ENCODE peak calls at places on chromosomes 3 and 15, in four cellular contexts. F is H1, A is K562, H is GM12878. V is an unnamed sample.

GRCh38 chr15:95839367-95839782 is 491.1 kb upstream of the NR2F2 start:
- DNase-seq in F (no peak), A (no peak), H (peak; percentile 66), V (no peak)

GRCh38 chr3:132417695-132418520 is 606 bp downstream of the DNAJC13 start:
- DNase-seq in F (no peak), A (peak; percentile 77), H (peak; percentile 31), V (peak; percentile 55)

GRCh38 chr3:34919025-34919424 is 720.3 kb upstream of the ARPP21 start:
- DNase-seq in F (no peak), A (no peak), H (no peak), V (no peak)

GRCh38 chr3:12395349-12396012 is 88.8 kb upstream of the TSEN2 start:
- DNase-seq in F (no peak), A (no peak), H (peak; percentile 53), V (no peak)

GRCh38 chr3:11774296-11774877 is 72.3 kb downstream of the TAMM41 start:
- DNase-seq in F (peak; percentile 71), A (peak; percentile 66), H (no peak), V (peak; percentile 76)

GRCh38 chr3:124059580-124059979 is 67.7 kb upstream of the ROPN1 start:
- DNase-seq in F (no peak), A (no peak), H (no peak), V (no peak)

GRCh38 chr15:101313041-101313761 is 18.2 kb upstream of the SNRPA1 start:
- DNase-seq in F (no peak), A (no peak), H (no peak), V (no peak)

GRCh38 chr3:37995652-37996641 is 5.4 kb downstream of the VILL start:
- DNase-seq in F (no peak), A (no peak), H (no peak), V (no peak)

GRCh38 chr15:73323956-73324355 is 44.8 kb downstream of the HCN4 start:
- DNase-seq in F (no peak), A (no peak), H (no peak), V (no peak)

GRCh38 chr3:42701371-42702065 is 1.1 kb downstream of the HHATL start:
- DNase-seq in F (peak; percentile 92), A (peak; percentile 74), H (no peak), V (peak; percentile 58)

GRCh38 chr3:190646996-190647395 is 133.1 kb downstream of the IL1RAP start:
- DNase-seq in F (no peak), A (no peak), H (no peak), V (no peak)

GRCh38 chr15:56934269-56934668 is 15.8 kb downstream of the TCF12 start:
- DNase-seq in F (no peak), A (peak; percentile 68), H (no peak), V (no peak)

DNA sequence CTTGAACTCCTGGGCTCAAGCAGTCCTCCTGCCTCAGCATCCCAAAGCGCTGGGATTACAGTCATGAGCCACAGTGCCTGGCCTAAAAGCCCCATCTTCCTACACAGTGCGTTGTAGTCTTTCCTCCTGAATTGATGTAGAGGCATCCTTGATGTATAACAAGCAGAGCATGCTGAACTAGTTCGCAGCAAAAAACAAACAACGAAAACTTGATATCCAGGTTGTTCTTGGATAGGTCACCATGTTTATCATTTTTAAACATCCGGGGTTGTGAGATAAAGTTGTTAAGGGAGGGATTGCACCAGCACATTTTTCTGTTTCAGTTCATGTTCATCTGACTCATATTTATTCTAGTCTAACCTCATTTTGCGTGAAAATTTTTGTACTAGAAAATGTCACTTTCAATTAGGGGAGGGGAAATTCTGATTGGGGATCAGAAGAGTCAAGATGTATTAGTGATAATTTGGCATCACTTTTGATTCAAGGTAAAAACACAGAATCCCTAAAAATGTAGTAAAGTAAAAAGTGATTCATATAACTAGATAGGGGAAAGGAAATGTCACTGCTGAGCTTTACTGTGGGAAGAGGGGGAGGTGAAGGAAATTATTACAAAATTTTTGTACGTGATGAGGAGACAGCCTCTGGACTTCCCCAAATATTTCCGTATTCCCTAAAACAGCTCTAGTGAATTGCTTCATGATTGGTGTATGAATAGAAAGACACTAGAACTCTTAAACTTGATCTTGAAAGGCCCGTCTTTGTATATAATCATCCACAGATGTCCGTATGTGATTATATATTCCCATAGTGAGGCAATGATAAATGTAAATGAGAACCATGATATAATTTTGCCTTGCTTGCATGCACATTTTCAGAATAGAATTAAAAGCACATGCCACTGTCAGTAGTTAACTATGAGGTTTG is 22.9 kb downstream of the RAB8B start:
- DNase-seq in F (no peak), A (peak; percentile 67), H (peak; percentile 59), V (peak; percentile 42)
- TF ChIP-seq NRF1 in F (no peak), A (no peak), H (no peak), V (no peak)

DNA sequence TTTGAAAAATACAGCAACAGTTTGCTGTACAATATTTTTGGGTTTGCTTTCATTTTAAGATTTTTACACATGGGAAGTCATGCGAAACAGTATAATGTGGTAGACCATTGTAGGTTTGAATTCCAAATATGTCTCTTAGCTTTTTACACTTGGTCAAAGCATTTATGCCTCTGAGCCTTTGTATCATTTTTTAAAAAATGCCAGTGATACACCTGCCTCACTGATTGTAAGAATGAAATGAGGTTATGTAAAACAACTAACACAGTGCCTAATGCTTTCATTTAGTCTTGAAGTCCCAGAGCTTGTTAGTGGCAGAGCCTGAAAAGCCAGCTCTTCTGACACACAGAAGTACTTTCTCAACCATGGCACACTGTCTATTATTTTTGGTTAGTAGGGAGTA is 202.0 kb downstream of the UBE2E2 start:
- DNase-seq in F (no peak), A (no peak), H (no peak), V (no peak)
- TF ChIP-seq NRF1 in F (no peak), A (no peak), H (no peak), V (no peak)

GRCh38 chr3:172384836-172385235 is 63.4 kb downstream of the GHSR start:
- DNase-seq in F (no peak), A (no peak), H (no peak), V (no peak)
- TF ChIP-seq NRF1 in F (no peak), A (no peak), H (no peak), V (no peak)

DNA sequence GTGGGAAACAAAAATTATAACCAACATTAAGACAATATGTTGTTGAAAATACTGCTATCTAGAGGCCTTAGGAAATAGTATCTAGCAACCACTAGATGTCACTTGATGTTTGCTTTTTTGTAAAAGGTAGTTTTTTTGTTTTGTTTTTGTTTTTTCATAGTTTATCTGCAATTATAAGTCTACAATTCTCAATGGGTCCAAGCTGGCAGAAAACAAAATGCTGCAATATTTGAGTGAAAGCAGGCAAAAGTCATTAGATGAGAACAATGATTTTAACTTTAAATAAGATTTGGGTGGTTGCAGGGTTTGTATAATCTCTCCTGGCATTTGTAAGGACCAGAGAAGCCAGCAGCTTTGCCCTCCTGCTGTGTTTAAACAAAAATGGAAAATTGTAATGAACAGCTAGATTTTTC is 27.0 kb downstream of the DUT start:
- DNase-seq in F (no peak), A (peak; percentile 19), H (no peak), V (peak; percentile 32)
- TF ChIP-seq NRF1 in F (no peak), A (no peak), H (no peak), V (no peak)

GRCh38 chr3:102207173-102207572 is 227.6 kb upstream of the ZPLD1 start:
- DNase-seq in F (no peak), A (no peak), H (no peak), V (no peak)

GRCh38 chr3:102205647-102206046 is 229.2 kb upstream of the ZPLD1 start:
- DNase-seq in F (no peak), A (no peak), H (no peak), V (no peak)

DNA sequence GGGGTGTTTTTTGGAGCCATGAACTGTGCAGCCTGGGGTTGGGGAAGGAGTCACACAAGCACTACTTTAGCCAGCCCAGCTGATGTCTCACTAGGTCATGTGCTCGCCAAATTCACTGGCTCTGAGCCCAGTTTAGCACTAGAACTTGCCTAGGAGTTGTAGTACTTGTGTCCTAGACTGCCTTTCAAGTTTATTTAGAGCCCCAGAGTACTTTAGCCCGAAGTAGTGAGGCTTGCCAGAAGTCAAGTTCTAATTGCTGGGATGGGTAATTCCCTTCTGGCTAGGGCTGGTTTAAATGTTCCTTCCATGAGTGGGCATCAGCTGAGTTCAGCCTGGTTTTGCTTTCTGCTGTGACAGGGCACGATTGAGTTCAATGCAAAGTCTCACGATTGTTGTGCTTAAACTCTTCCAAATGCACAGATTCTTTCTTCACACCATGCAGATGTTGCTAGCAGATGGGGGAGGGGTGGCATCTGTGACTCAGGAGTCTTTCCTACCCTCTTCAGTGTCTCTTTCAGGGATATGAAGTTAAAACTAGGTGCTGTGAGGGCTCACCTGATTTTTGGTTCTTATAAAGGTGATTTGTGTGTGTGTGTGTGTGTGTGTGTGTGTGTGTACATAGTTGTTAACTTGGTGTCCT is 228.2 kb upstream of the ZPLD1 start:
- DNase-seq in F (no peak), A (no peak), H (no peak), V (no peak)
- TF ChIP-seq NRF1 in F (no peak), A (no peak), H (no peak), V (no peak)